ENCODE peak calls at places on chromosome 10, in ten cellular contexts. O is sigmoid colon, F is H9, H is neural progenitor cell, G is mammary epithelial cell, J is cardiac muscle cell, U is endothelial cell of umbilical vein, Z is hepatocyte, L is Panc1, A is left lung. S is an unnamed sample.

GRCh38 chr10:95211606-95212279 is 17.7 kb downstream of the ACSM6 start:
- DNase-seq in Z (no peak), U (no peak), A (no peak), L (no peak), F (no peak), G (peak; percentile 55), H (no peak), O (no peak), J (no peak), S (no peak)

GRCh38 chr10:90319188-90319914 is 538.5 kb downstream of the HTR7 start:
- DNase-seq in Z (peak; percentile 78), L (peak; percentile 91), A (no peak), H (peak; percentile 53), J (peak; percentile 81), G (peak; percentile 90), O (no peak), F (peak; percentile 81), U (peak; percentile 92), S (no peak)

GRCh38 chr10:14089556-14090297 is 241.0 kb downstream of the FRMD4A start:
- DNase-seq in H (no peak), L (no peak), F (no peak), U (no peak), J (no peak), G (no peak), O (no peak), Z (no peak), A (no peak), S (no peak)

GRCh38 chr10:69807696-69808095 is 6.0 kb downstream of the COL13A1 start:
- DNase-seq in L (no peak), A (no peak), F (no peak), G (peak; percentile 43), O (no peak), H (no peak), Z (no peak), U (peak; percentile 10), J (peak; percentile 42), S (no peak)

GRCh38 chr10:58570307-58570723 is 57.6 kb downstream of the BICC1 start:
- DNase-seq in J (peak; percentile 30), L (no peak), G (no peak), Z (no peak), A (no peak), O (no peak), U (no peak), H (no peak), F (no peak), S (no peak)

GRCh38 chr10:119416855-119417254 is 125.7 kb downstream of the RGS10 start:
- DNase-seq in H (peak; percentile 79), L (peak; percentile 32), F (peak; percentile 80), Z (peak; percentile 78), J (peak; percentile 69), O (peak; percentile 80), G (peak; percentile 41), A (peak; percentile 69), U (peak; percentile 52), S (peak; percentile 77)

GRCh38 chr10:1935912-1936311 is 198.6 kb upstream of the ADARB2 start:
- DNase-seq in U (no peak), Z (no peak), G (no peak), F (no peak), H (no peak), O (no peak), J (no peak), L (no peak), A (no peak), S (no peak)

GRCh38 chr10:101216631-101217425 is 12.4 kb downstream of the LBX1 start:
- DNase-seq in Z (no peak), F (no peak), A (no peak), L (no peak), J (no peak), U (no peak), H (peak; percentile 59), O (no peak), G (no peak), S (no peak)

GRCh38 chr10:126393076-126393475 is 4.8 kb upstream of the ADAM12 start:
- DNase-seq in F (no peak), G (no peak), H (no peak), Z (no peak), J (no peak), L (no peak), O (no peak), A (no peak), U (no peak), S (no peak)

GRCh38 chr10:92024700-92025099 is 101.1 kb downstream of the BTAF1 start:
- DNase-seq in G (no peak), A (no peak), Z (no peak), H (no peak), J (no peak), L (no peak), F (no peak), O (no peak), U (no peak), S (no peak)

GRCh38 chr10:131980757-131981428 is 830 bp downstream of the BNIP3 start:
- DNase-seq in G (no peak), F (peak; percentile 70), O (peak; percentile 67), A (no peak), L (no peak), J (peak; percentile 34), U (peak; percentile 35), H (peak; percentile 63), Z (peak; percentile 68), S (no peak)
- TF ChIP-seq CTCF in G (no peak), F (no peak), O (no peak), A (no peak), L (no peak), J (peak; percentile 4), U (no peak), H (no peak), Z (no peak), S (no peak)

DNA sequence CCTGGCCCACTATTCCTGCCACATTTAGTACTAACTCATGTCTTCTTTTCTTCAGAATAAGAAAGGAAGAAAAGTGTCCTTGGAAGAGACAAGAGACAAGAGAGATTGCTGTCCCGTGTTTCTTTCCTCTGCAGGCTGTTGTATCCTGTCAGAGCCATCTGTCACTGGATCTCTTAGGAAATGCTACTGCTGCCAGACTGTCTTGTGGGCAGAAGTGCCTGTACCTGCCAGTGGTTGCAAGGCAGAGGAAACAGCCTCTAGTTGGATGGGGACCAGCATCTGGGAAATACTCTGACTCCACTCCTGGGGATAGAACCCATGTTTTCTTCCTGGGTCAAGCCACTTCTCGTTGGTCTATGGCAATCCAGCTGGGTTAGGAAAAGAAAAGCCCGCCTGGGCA is 16.7 kb upstream of the MAP3K8 start:
- DNase-seq in O (no peak), F (no peak), H (no peak), U (no peak), Z (no peak), G (no peak), A (no peak), L (no peak), J (no peak), S (no peak)
- H3K27ac ChIP-seq in O (no peak overlapping the region), F (no peak overlapping the region), H (no peak overlapping the region), U (no peak overlapping the region), Z (no peak overlapping the region), G (no peak overlapping the region), A (peak overlapping the region; percentile 18), L (no peak overlapping the region), J (no peak overlapping the region), S (no peak overlapping the region)

GRCh38 chr10:289581-289980 is 154.3 kb downstream of the ZMYND11 start:
- DNase-seq in A (no peak), J (no peak), U (no peak), Z (no peak), G (no peak), F (no peak), H (no peak), O (no peak), L (no peak), S (no peak)

GRCh38 chr10:290026-290725 is 154.9 kb downstream of the ZMYND11 start:
- DNase-seq in G (no peak), U (no peak), J (peak; percentile 75), L (no peak), O (no peak), Z (no peak), F (no peak), A (no peak), H (no peak), S (no peak)

GRCh38 chr10:287029-287428 is 151.8 kb downstream of the ZMYND11 start:
- DNase-seq in A (no peak), U (no peak), G (no peak), J (no peak), F (no peak), Z (no peak), H (no peak), L (no peak), O (no peak), S (no peak)

GRCh38 chr10:288605-289200 is 153.4 kb downstream of the ZMYND11 start:
- DNase-seq in U (no peak), O (no peak), G (no peak), Z (no peak), J (no peak), L (no peak), H (no peak), F (no peak), A (no peak), S (no peak)

DNA sequence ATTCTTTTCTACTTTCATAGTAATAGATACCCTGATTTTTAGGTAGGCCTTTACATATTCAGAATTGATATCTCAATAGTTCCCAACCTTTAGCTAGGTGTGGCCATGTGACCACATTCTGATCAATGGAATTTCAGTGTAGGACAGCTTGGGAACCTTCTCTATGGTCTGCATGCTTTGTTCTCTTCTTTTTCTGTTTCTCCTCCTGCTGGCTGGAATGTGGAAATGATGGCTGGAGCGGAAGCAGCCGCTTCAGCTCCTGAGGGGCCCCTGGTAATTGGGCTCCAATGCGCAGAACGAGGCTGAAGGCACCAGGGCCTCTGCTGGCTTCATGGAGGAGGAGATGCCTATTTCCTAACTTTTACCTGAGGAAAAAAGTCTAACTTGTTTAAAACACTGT is 152.6 kb downstream of the ZMYND11 start:
- DNase-seq in A (no peak), J (no peak), L (no peak), H (peak; percentile 28), U (no peak), F (peak; percentile 71), O (no peak), G (no peak), Z (no peak), S (no peak)
- TF ChIP-seq CTCF in A (no peak), J (peak; percentile 25), L (no peak), H (peak; percentile 33), U (no peak), F (peak; percentile 64), O (no peak), G (no peak), Z (no peak), S (no peak)

GRCh38 chr10:127966875-127967274 is 60.0 kb downstream of the PTPRE start:
- DNase-seq in H (no peak), F (peak; percentile 2), A (no peak), Z (no peak), J (no peak), G (no peak), L (no peak), U (no peak), O (no peak), S (no peak)

GRCh38 chr10:127964644-127965043 is 57.7 kb downstream of the PTPRE start:
- DNase-seq in A (no peak), L (no peak), H (no peak), Z (no peak), J (no peak), U (no peak), O (no peak), F (peak; percentile 5), G (no peak), S (no peak)

GRCh38 chr10:127968659-127969058 is 61.8 kb downstream of the PTPRE start:
- DNase-seq in Z (no peak), U (peak; percentile 85), O (no peak), A (no peak), J (peak; percentile 79), L (no peak), G (no peak), F (no peak), H (no peak), S (no peak)

GRCh38 chr10:127971101-127971946 is 64.4 kb downstream of the PTPRE start:
- DNase-seq in A (no peak), H (no peak), G (no peak), L (no peak), F (peak; percentile 12), J (no peak), O (no peak), U (no peak), Z (no peak), S (no peak)

GRCh38 chr10:127968027-127968441 is 61.1 kb downstream of the PTPRE start:
- DNase-seq in F (peak; percentile 28), H (no peak), G (no peak), Z (no peak), O (no peak), U (peak; percentile 62), A (no peak), L (no peak), J (no peak), S (no peak)
- H3K27ac ChIP-seq in F (no peak overlapping the region), H (no peak overlapping the region), G (no peak overlapping the region), Z (no peak overlapping the region), O (no peak overlapping the region), U (peak overlapping the region; percentile 70), A (peak overlapping the region; percentile 53), L (no peak overlapping the region), J (no peak overlapping the region), S (peak overlapping the region; percentile 27)

S was measured in upper lobe of right lung.